ENCODE peak calls at places on chromosomes 12 and 14, in ten cellular contexts. N is endothelial cell; J is B cell; Z is CD8-positive, alpha-beta memory T cell; T is naive thymus-derived CD8-positive, alpha-beta T cell; H is IMR-90; U is heart left ventricle; Y is SHP77; Q is tibial artery; S is COR-L47. C is an unnamed sample.

GRCh38 chr12:19665105-19665900 is 226.0 kb downstream of the AEBP2 start:
- DNase-seq in J (no peak), Q (no peak), N (no peak), T (no peak), Y (no peak), S (no peak), U (no peak), H (no peak), Z (no peak), C (no peak)

GRCh38 chr14:98404811-98405210 is 867.2 kb downstream of the BCL11B start:
- DNase-seq in U (no peak), Y (no peak), S (no peak), T (no peak), N (no peak), H (no peak), J (no peak), Q (no peak), Z (no peak), C (no peak)

GRCh38 chr14:94826774-94827173 is 56.9 kb upstream of the GSC start:
- DNase-seq in J (no peak), Y (no peak), H (no peak), Z (no peak), Q (no peak), T (no peak), U (no peak), S (no peak), N (no peak), C (no peak)

GRCh38 chr12:3432868-3433267 is 58.1 kb upstream of the PRMT8 start:
- DNase-seq in S (no peak), Z (no peak), T (no peak), U (no peak), N (no peak), H (no peak), Q (no peak), J (no peak), Y (no peak), C (no peak)

GRCh38 chr14:61357118-61357517 is 35.7 kb downstream of the PRKCH start:
- DNase-seq in Q (no peak), Y (no peak), U (no peak), Z (no peak), S (no peak), T (no peak), H (no peak), N (no peak), J (no peak), C (no peak)

GRCh38 chr12:113392988-113393579 is 10.6 kb downstream of the SDS start:
- DNase-seq in Z (no peak), T (no peak), S (no peak), Y (no peak), H (no peak), J (peak; percentile 8), N (no peak), U (no peak), Q (no peak), C (no peak)

GRCh38 chr14:86739761-86740160 is 1209.8 kb downstream of the FLRT2 start:
- DNase-seq in S (no peak), H (no peak), Y (no peak), J (no peak), Z (no peak), N (no peak), T (no peak), U (no peak), Q (no peak), C (no peak)

GRCh38 chr14:88825078-88825458 is 617 bp downstream of the TTC8 start:
- DNase-seq in T (no peak), N (no peak), J (no peak), Y (peak; percentile 31), S (no peak), Z (no peak), U (no peak), Q (no peak), H (peak; percentile 23), C (no peak)

GRCh38 chr14:95979339-95980042 is 59.7 kb upstream of the C14orf132 start:
- DNase-seq in T (no peak), Z (no peak), J (no peak), Q (no peak), Y (no peak), N (no peak), S (peak; percentile 25), H (no peak), U (no peak), C (no peak)

GRCh38 chr14:24298892-24299254 is 707 bp downstream of the DHRS1 start:
- DNase-seq in U (no peak), T (no peak), Z (no peak), N (no peak), S (no peak), J (no peak), H (peak; percentile 77), Q (no peak), Y (peak; percentile 31), C (no peak)

C was measured in activated T-helper 2 cell treated with anti-CD3 and anti-CD28 coated beads, Interferon-gamma antibody, Interleukin-2, Interleukin-4, amounts not matched to agents 10 μg/mL and 5 μg/mL and 100 μg/mL, durations not matched to agents 14 hours and 24 hours and 36 hours.